ENCODE peak calls at places on chromosome 17, in five cellular contexts. One of them, this sample, is unnamed.

GRCh38 chr17:75090871-75091854 is 3.4 kb downstream of the SLC16A5 start:
- DNase-seq in COR-L47: no peak
- DNase-seq in activated CD4-positive, alpha-beta memory T cell treated with anti-CD3 and anti-CD28 coated beads, Interleukin-2, amount 10 ng/mL, durations not matched to agents 7 days and 5 days: no peak
- DNase-seq in kidney epithelial cell: no peak
- DNase-seq in EL: no peak
- DNase-seq in this sample: no peak

GRCh38 chr17:6755731-6756184 is at the start of gene XAF1:
- DNase-seq in COR-L47: no peak
- DNase-seq in kidney epithelial cell: no peak
- DNase-seq in EL: peak; percentile 85
- DNase-seq in activated CD4-positive, alpha-beta memory T cell treated with anti-CD3 and anti-CD28 coated beads, Interleukin-2, amount 10 ng/mL, durations not matched to agents 7 days and 5 days: peak; percentile 81
- DNase-seq in this sample: peak; percentile 27

GRCh38 chr17:13540546-13540945 is 61.2 kb downstream of the HS3ST3A1 start:
- DNase-seq in activated CD4-positive, alpha-beta memory T cell treated with anti-CD3 and anti-CD28 coated beads, Interleukin-2, amount 10 ng/mL, durations not matched to agents 7 days and 5 days: no peak
- DNase-seq in kidney epithelial cell: no peak
- DNase-seq in EL: no peak
- DNase-seq in COR-L47: no peak
- DNase-seq in this sample: no peak

GRCh38 chr17:69474171-69474831 is 59.8 kb downstream of the MAP2K6 start:
- DNase-seq in kidney epithelial cell: no peak
- DNase-seq in EL: no peak
- DNase-seq in activated CD4-positive, alpha-beta memory T cell treated with anti-CD3 and anti-CD28 coated beads, Interleukin-2, amount 10 ng/mL, durations not matched to agents 7 days and 5 days: no peak
- DNase-seq in COR-L47: no peak
- DNase-seq in this sample: no peak

GRCh38 chr17:58470356-58470755 is 17.9 kb downstream of the HSF5 start:
- DNase-seq in EL: no peak
- DNase-seq in kidney epithelial cell: no peak
- DNase-seq in activated CD4-positive, alpha-beta memory T cell treated with anti-CD3 and anti-CD28 coated beads, Interleukin-2, amount 10 ng/mL, durations not matched to agents 7 days and 5 days: no peak
- DNase-seq in COR-L47: no peak
- DNase-seq in this sample: no peak

GRCh38 chr17:14337596-14338079 is 36.8 kb downstream of the HS3ST3B1 start:
- DNase-seq in EL: no peak
- DNase-seq in activated CD4-positive, alpha-beta memory T cell treated with anti-CD3 and anti-CD28 coated beads, Interleukin-2, amount 10 ng/mL, durations not matched to agents 7 days and 5 days: peak; percentile 20
- DNase-seq in kidney epithelial cell: no peak
- DNase-seq in COR-L47: no peak
- DNase-seq in this sample: no peak

GRCh38 chr17:40514013-40514875 is 12.8 kb upstream of the TNS4 start:
- DNase-seq in activated CD4-positive, alpha-beta memory T cell treated with anti-CD3 and anti-CD28 coated beads, Interleukin-2, amount 10 ng/mL, durations not matched to agents 7 days and 5 days: no peak
- DNase-seq in kidney epithelial cell: no peak
- DNase-seq in EL: no peak
- DNase-seq in COR-L47: no peak
- DNase-seq in this sample: no peak

GRCh38 chr17:43905985-43906852 is 1.1 kb downstream of the MPP2 start:
- DNase-seq in kidney epithelial cell: no peak
- DNase-seq in EL: peak; percentile 72
- DNase-seq in COR-L47: peak; percentile 56
- DNase-seq in activated CD4-positive, alpha-beta memory T cell treated with anti-CD3 and anti-CD28 coated beads, Interleukin-2, amount 10 ng/mL, durations not matched to agents 7 days and 5 days: no peak
- DNase-seq in this sample: peak; percentile 73

GRCh38 chr17:71631483-71631882 is 489.3 kb upstream of the SOX9 start:
- DNase-seq in EL: peak; percentile 80
- DNase-seq in kidney epithelial cell: no peak
- DNase-seq in activated CD4-positive, alpha-beta memory T cell treated with anti-CD3 and anti-CD28 coated beads, Interleukin-2, amount 10 ng/mL, durations not matched to agents 7 days and 5 days: no peak
- DNase-seq in COR-L47: no peak
- DNase-seq in this sample: no peak

GRCh38 chr17:78723001-78723796 is 58.9 kb downstream of the CYTH1 start:
- DNase-seq in EL: no peak
- DNase-seq in COR-L47: peak; percentile 76
- DNase-seq in kidney epithelial cell: no peak
- DNase-seq in activated CD4-positive, alpha-beta memory T cell treated with anti-CD3 and anti-CD28 coated beads, Interleukin-2, amount 10 ng/mL, durations not matched to agents 7 days and 5 days: no peak
- DNase-seq in this sample: no peak

GRCh38 chr17:66464921-66465320 is 162.5 kb downstream of the PRKCA start:
- DNase-seq in COR-L47: no peak
- DNase-seq in kidney epithelial cell: no peak
- DNase-seq in EL: no peak
- DNase-seq in activated CD4-positive, alpha-beta memory T cell treated with anti-CD3 and anti-CD28 coated beads, Interleukin-2, amount 10 ng/mL, durations not matched to agents 7 days and 5 days: no peak
- DNase-seq in this sample: no peak

GRCh38 chr17:31493656-31494155 is 102.2 kb downstream of the RAB11FIP4 start:
- DNase-seq in kidney epithelial cell: no peak
- DNase-seq in EL: no peak
- DNase-seq in COR-L47: no peak
- DNase-seq in activated CD4-positive, alpha-beta memory T cell treated with anti-CD3 and anti-CD28 coated beads, Interleukin-2, amount 10 ng/mL, durations not matched to agents 7 days and 5 days: peak; percentile 34
- DNase-seq in this sample: peak; percentile 16

GRCh38 chr17:8022358-8023038 is 16.4 kb upstream of the ALOX15B start:
- DNase-seq in COR-L47: no peak
- DNase-seq in kidney epithelial cell: no peak
- DNase-seq in EL: no peak
- DNase-seq in activated CD4-positive, alpha-beta memory T cell treated with anti-CD3 and anti-CD28 coated beads, Interleukin-2, amount 10 ng/mL, durations not matched to agents 7 days and 5 days: no peak
- DNase-seq in this sample: no peak

GRCh38 chr17:76153202-76153601 is 12.2 kb upstream of the FOXJ1 start:
- DNase-seq in EL: no peak
- DNase-seq in kidney epithelial cell: no peak
- DNase-seq in activated CD4-positive, alpha-beta memory T cell treated with anti-CD3 and anti-CD28 coated beads, Interleukin-2, amount 10 ng/mL, durations not matched to agents 7 days and 5 days: no peak
- DNase-seq in COR-L47: no peak
- DNase-seq in this sample: no peak

GRCh38 chr17:62713096-62713870 is 85.8 kb downstream of the MRC2 start:
- DNase-seq in EL: no peak
- DNase-seq in activated CD4-positive, alpha-beta memory T cell treated with anti-CD3 and anti-CD28 coated beads, Interleukin-2, amount 10 ng/mL, durations not matched to agents 7 days and 5 days: no peak
- DNase-seq in COR-L47: no peak
- DNase-seq in kidney epithelial cell: no peak
- DNase-seq in this sample: no peak

GRCh38 chr17:60138769-60139437 is 10.9 kb upstream of the CA4 start:
- DNase-seq in EL: no peak
- DNase-seq in activated CD4-positive, alpha-beta memory T cell treated with anti-CD3 and anti-CD28 coated beads, Interleukin-2, amount 10 ng/mL, durations not matched to agents 7 days and 5 days: no peak
- DNase-seq in kidney epithelial cell: no peak
- DNase-seq in COR-L47: no peak
- DNase-seq in this sample: no peak

GRCh38 chr17:76054112-76054476 is 18.2 kb downstream of the SRP68 start:
- DNase-seq in COR-L47: no peak
- DNase-seq in EL: peak; percentile 41
- DNase-seq in activated CD4-positive, alpha-beta memory T cell treated with anti-CD3 and anti-CD28 coated beads, Interleukin-2, amount 10 ng/mL, durations not matched to agents 7 days and 5 days: no peak
- DNase-seq in kidney epithelial cell: peak; percentile 51
- DNase-seq in this sample: no peak

GRCh38 chr17:15973016-15973415 is 26.5 kb downstream of the ZSWIM7 start:
- DNase-seq in COR-L47: no peak
- DNase-seq in EL: no peak
- DNase-seq in activated CD4-positive, alpha-beta memory T cell treated with anti-CD3 and anti-CD28 coated beads, Interleukin-2, amount 10 ng/mL, durations not matched to agents 7 days and 5 days: no peak
- DNase-seq in kidney epithelial cell: no peak
- DNase-seq in this sample: no peak

GRCh38 chr17:78013683-78014467 is 55.4 kb downstream of the TNRC6C start:
- DNase-seq in kidney epithelial cell: no peak
- DNase-seq in activated CD4-positive, alpha-beta memory T cell treated with anti-CD3 and anti-CD28 coated beads, Interleukin-2, amount 10 ng/mL, durations not matched to agents 7 days and 5 days: peak; percentile 56
- DNase-seq in COR-L47: peak; percentile 33
- DNase-seq in EL: peak; percentile 71
- DNase-seq in this sample: peak; percentile 52

GRCh38 chr17:71900830-71901229 is 220.0 kb upstream of the SOX9 start:
- DNase-seq in EL: peak; percentile 85
- DNase-seq in activated CD4-positive, alpha-beta memory T cell treated with anti-CD3 and anti-CD28 coated beads, Interleukin-2, amount 10 ng/mL, durations not matched to agents 7 days and 5 days: no peak
- DNase-seq in COR-L47: no peak
- DNase-seq in kidney epithelial cell: peak; percentile 77
- DNase-seq in this sample: no peak

GRCh38 chr17:50532452-50533024 is at the start of gene EPN3:
- DNase-seq in EL: no peak
- DNase-seq in activated CD4-positive, alpha-beta memory T cell treated with anti-CD3 and anti-CD28 coated beads, Interleukin-2, amount 10 ng/mL, durations not matched to agents 7 days and 5 days: no peak
- DNase-seq in COR-L47: no peak
- DNase-seq in kidney epithelial cell: no peak
- DNase-seq in this sample: peak; percentile 86

GRCh38 chr17:66551839-66552238 is 249.4 kb downstream of the PRKCA start:
- DNase-seq in COR-L47: no peak
- DNase-seq in kidney epithelial cell: no peak
- DNase-seq in activated CD4-positive, alpha-beta memory T cell treated with anti-CD3 and anti-CD28 coated beads, Interleukin-2, amount 10 ng/mL, durations not matched to agents 7 days and 5 days: no peak
- DNase-seq in EL: no peak
- DNase-seq in this sample: no peak

GRCh38 chr17:17567631-17568030 is 23.9 kb downstream of the PEMT start:
- DNase-seq in COR-L47: no peak
- DNase-seq in activated CD4-positive, alpha-beta memory T cell treated with anti-CD3 and anti-CD28 coated beads, Interleukin-2, amount 10 ng/mL, durations not matched to agents 7 days and 5 days: no peak
- DNase-seq in EL: no peak
- DNase-seq in kidney epithelial cell: no peak
- DNase-seq in this sample: peak; percentile 78

GRCh38 chr17:68740555-68741447 is 139.6 kb upstream of the FAM20A start:
- DNase-seq in activated CD4-positive, alpha-beta memory T cell treated with anti-CD3 and anti-CD28 coated beads, Interleukin-2, amount 10 ng/mL, durations not matched to agents 7 days and 5 days: no peak
- DNase-seq in kidney epithelial cell: no peak
- DNase-seq in EL: no peak
- DNase-seq in COR-L47: no peak
- DNase-seq in this sample: no peak

GRCh38 chr17:57984226-57984890 is 3.7 kb downstream of the VEZF1 start:
- DNase-seq in kidney epithelial cell: no peak
- DNase-seq in COR-L47: no peak
- DNase-seq in EL: peak; percentile 45
- DNase-seq in activated CD4-positive, alpha-beta memory T cell treated with anti-CD3 and anti-CD28 coated beads, Interleukin-2, amount 10 ng/mL, durations not matched to agents 7 days and 5 days: no peak
- DNase-seq in this sample: no peak

GRCh38 chr17:81039854-81040758 is 5.2 kb downstream of the BAIAP2 start:
- DNase-seq in activated CD4-positive, alpha-beta memory T cell treated with anti-CD3 and anti-CD28 coated beads, Interleukin-2, amount 10 ng/mL, durations not matched to agents 7 days and 5 days: no peak
- DNase-seq in COR-L47: peak; percentile 69
- DNase-seq in EL: peak; percentile 84
- DNase-seq in kidney epithelial cell: no peak
- DNase-seq in this sample: no peak

GRCh38 chr17:79400989-79401703 is 209.7 kb downstream of the RBFOX3 start:
- DNase-seq in COR-L47: peak; percentile 53
- DNase-seq in kidney epithelial cell: no peak
- DNase-seq in activated CD4-positive, alpha-beta memory T cell treated with anti-CD3 and anti-CD28 coated beads, Interleukin-2, amount 10 ng/mL, durations not matched to agents 7 days and 5 days: peak; percentile 75
- DNase-seq in EL: peak; percentile 56
- DNase-seq in this sample: peak; percentile 66

GRCh38 chr17:77753691-77754265 is 204.7 kb upstream of the TNRC6C start:
- DNase-seq in activated CD4-positive, alpha-beta memory T cell treated with anti-CD3 and anti-CD28 coated beads, Interleukin-2, amount 10 ng/mL, durations not matched to agents 7 days and 5 days: no peak
- DNase-seq in EL: no peak
- DNase-seq in kidney epithelial cell: no peak
- DNase-seq in COR-L47: no peak
- DNase-seq in this sample: no peak

This sample was measured in body of pancreas.